ENCODE peak calls at places on chromosome 18, in eight cellular contexts. One of them, this sample, is unnamed.
A peak's percentile ranks its signal among the peaks of the same experiment; 100 is the strongest.

GRCh38 chr18:25228410-25228809 is 123.6 kb downstream of the ZNF521 start:
- DNase-seq in NCI-H1930: no peak
- DNase-seq in CD8-positive, alpha-beta T cell: no peak
- DNase-seq in chondrocyte: no peak
- DNase-seq in activated CD4-positive, alpha-beta T cell treated with anti-CD3 and anti-CD28 coated beads for 4 hours: no peak
- DNase-seq in mucosa of descending colon: no peak
- DNase-seq in HFFc6: no peak
- DNase-seq in lower lobe of right lung: no peak
- DNase-seq in this sample: no peak

GRCh38 chr18:36316246-36316645 is 18.7 kb downstream of the FHOD3 start:
- DNase-seq in NCI-H1930: no peak
- DNase-seq in CD8-positive, alpha-beta T cell: no peak
- DNase-seq in chondrocyte: no peak
- DNase-seq in activated CD4-positive, alpha-beta T cell treated with anti-CD3 and anti-CD28 coated beads for 4 hours: no peak
- DNase-seq in mucosa of descending colon: no peak
- DNase-seq in HFFc6: no peak
- DNase-seq in lower lobe of right lung: no peak
- DNase-seq in this sample: no peak

GRCh38 chr18:9898792-9899549 is 13.2 kb downstream of the TXNDC2 start:
- DNase-seq in NCI-H1930: no peak
- DNase-seq in CD8-positive, alpha-beta T cell: no peak
- DNase-seq in chondrocyte: no peak
- DNase-seq in activated CD4-positive, alpha-beta T cell treated with anti-CD3 and anti-CD28 coated beads for 4 hours: no peak
- DNase-seq in mucosa of descending colon: peak; percentile 18
- DNase-seq in HFFc6: peak; percentile 85
- DNase-seq in lower lobe of right lung: no peak
- DNase-seq in this sample: no peak

GRCh38 chr18:12478269-12479057 is 70.7 kb downstream of the PRELID3A start:
- DNase-seq in NCI-H1930: no peak
- DNase-seq in CD8-positive, alpha-beta T cell: no peak
- DNase-seq in chondrocyte: no peak
- DNase-seq in activated CD4-positive, alpha-beta T cell treated with anti-CD3 and anti-CD28 coated beads for 4 hours: no peak
- DNase-seq in mucosa of descending colon: no peak
- DNase-seq in HFFc6: no peak
- DNase-seq in lower lobe of right lung: no peak
- DNase-seq in this sample: no peak

GRCh38 chr18:2971741-2972552 is 41.0 kb downstream of the LPIN2 start:
- DNase-seq in NCI-H1930: no peak
- DNase-seq in CD8-positive, alpha-beta T cell: peak; percentile 72
- DNase-seq in chondrocyte: no peak
- DNase-seq in activated CD4-positive, alpha-beta T cell treated with anti-CD3 and anti-CD28 coated beads for 4 hours: peak; percentile 60
- DNase-seq in mucosa of descending colon: no peak
- DNase-seq in HFFc6: no peak
- DNase-seq in lower lobe of right lung: peak; percentile 81
- DNase-seq in this sample: no peak

GRCh38 chr18:70411886-70412443 is 123.1 kb downstream of the SOCS6 start:
- DNase-seq in NCI-H1930: no peak
- DNase-seq in CD8-positive, alpha-beta T cell: no peak
- DNase-seq in chondrocyte: no peak
- DNase-seq in activated CD4-positive, alpha-beta T cell treated with anti-CD3 and anti-CD28 coated beads for 4 hours: no peak
- DNase-seq in mucosa of descending colon: no peak
- DNase-seq in HFFc6: no peak
- DNase-seq in lower lobe of right lung: no peak
- DNase-seq in this sample: no peak

GRCh38 chr18:304887-305529 is 37.2 kb upstream of the THOC1 start:
- DNase-seq in NCI-H1930: no peak
- DNase-seq in CD8-positive, alpha-beta T cell: no peak
- DNase-seq in chondrocyte: no peak
- DNase-seq in activated CD4-positive, alpha-beta T cell treated with anti-CD3 and anti-CD28 coated beads for 4 hours: no peak
- DNase-seq in mucosa of descending colon: no peak
- DNase-seq in HFFc6: no peak
- DNase-seq in lower lobe of right lung: no peak
- DNase-seq in this sample: no peak

GRCh38 chr18:48229445-48230052 is 179.6 kb downstream of the ZBTB7C start:
- DNase-seq in NCI-H1930: no peak
- DNase-seq in CD8-positive, alpha-beta T cell: no peak
- DNase-seq in chondrocyte: no peak
- DNase-seq in activated CD4-positive, alpha-beta T cell treated with anti-CD3 and anti-CD28 coated beads for 4 hours: no peak
- DNase-seq in mucosa of descending colon: no peak
- DNase-seq in HFFc6: no peak
- DNase-seq in lower lobe of right lung: no peak
- DNase-seq in this sample: no peak

GRCh38 chr18:11998182-11998581 is 16.9 kb downstream of the IMPA2 start:
- DNase-seq in NCI-H1930: no peak
- DNase-seq in CD8-positive, alpha-beta T cell: no peak
- DNase-seq in chondrocyte: no peak
- DNase-seq in activated CD4-positive, alpha-beta T cell treated with anti-CD3 and anti-CD28 coated beads for 4 hours: no peak
- DNase-seq in mucosa of descending colon: peak; percentile 34
- DNase-seq in HFFc6: no peak
- DNase-seq in lower lobe of right lung: peak; percentile 29
- DNase-seq in this sample: no peak

GRCh38 chr18:44686156-44686555 is 5.5 kb downstream of the SETBP1 start:
- DNase-seq in NCI-H1930: no peak
- DNase-seq in CD8-positive, alpha-beta T cell: no peak
- DNase-seq in chondrocyte: no peak
- DNase-seq in activated CD4-positive, alpha-beta T cell treated with anti-CD3 and anti-CD28 coated beads for 4 hours: no peak
- DNase-seq in mucosa of descending colon: no peak
- DNase-seq in HFFc6: no peak
- DNase-seq in lower lobe of right lung: no peak
- DNase-seq in this sample: no peak

GRCh38 chr18:32026491-32027086 is 8.0 kb downstream of the RNF125 start:
- DNase-seq in NCI-H1930: no peak
- DNase-seq in CD8-positive, alpha-beta T cell: no peak
- DNase-seq in chondrocyte: no peak
- DNase-seq in activated CD4-positive, alpha-beta T cell treated with anti-CD3 and anti-CD28 coated beads for 4 hours: no peak
- DNase-seq in mucosa of descending colon: no peak
- DNase-seq in HFFc6: no peak
- DNase-seq in lower lobe of right lung: no peak
- DNase-seq in this sample: no peak

GRCh38 chr18:76875390-76876330 is 53.3 kb downstream of the ZNF236 start:
- DNase-seq in NCI-H1930: peak; percentile 37
- DNase-seq in CD8-positive, alpha-beta T cell: no peak
- DNase-seq in chondrocyte: no peak
- DNase-seq in activated CD4-positive, alpha-beta T cell treated with anti-CD3 and anti-CD28 coated beads for 4 hours: peak; percentile 28
- DNase-seq in mucosa of descending colon: peak; percentile 87
- DNase-seq in HFFc6: no peak
- DNase-seq in lower lobe of right lung: no peak
- DNase-seq in this sample: no peak

GRCh38 chr18:14768241-14768640 is 20.3 kb downstream of the ANKRD30B start:
- DNase-seq in NCI-H1930: no peak
- DNase-seq in CD8-positive, alpha-beta T cell: no peak
- DNase-seq in chondrocyte: no peak
- DNase-seq in activated CD4-positive, alpha-beta T cell treated with anti-CD3 and anti-CD28 coated beads for 4 hours: no peak
- DNase-seq in mucosa of descending colon: no peak
- DNase-seq in HFFc6: no peak
- DNase-seq in lower lobe of right lung: no peak
- DNase-seq in this sample: no peak

GRCh38 chr18:45839415-45840395 is 14.2 kb downstream of the SIGLEC15 start:
- DNase-seq in NCI-H1930: peak; percentile 27
- DNase-seq in CD8-positive, alpha-beta T cell: no peak
- DNase-seq in chondrocyte: no peak
- DNase-seq in activated CD4-positive, alpha-beta T cell treated with anti-CD3 and anti-CD28 coated beads for 4 hours: peak; percentile 21
- DNase-seq in mucosa of descending colon: peak; percentile 38
- DNase-seq in HFFc6: peak; percentile 74
- DNase-seq in lower lobe of right lung: no peak
- DNase-seq in this sample: peak; percentile 54

GRCh38 chr18:68417166-68417776 is 297.6 kb downstream of the TMX3 start:
- DNase-seq in NCI-H1930: no peak
- DNase-seq in CD8-positive, alpha-beta T cell: no peak
- DNase-seq in chondrocyte: no peak
- DNase-seq in activated CD4-positive, alpha-beta T cell treated with anti-CD3 and anti-CD28 coated beads for 4 hours: no peak
- DNase-seq in mucosa of descending colon: no peak
- DNase-seq in HFFc6: no peak
- DNase-seq in lower lobe of right lung: no peak
- DNase-seq in this sample: no peak

GRCh38 chr18:42619771-42620170 is 495.7 kb downstream of the RIT2 start:
- DNase-seq in NCI-H1930: no peak
- DNase-seq in CD8-positive, alpha-beta T cell: no peak
- DNase-seq in chondrocyte: no peak
- DNase-seq in activated CD4-positive, alpha-beta T cell treated with anti-CD3 and anti-CD28 coated beads for 4 hours: no peak
- DNase-seq in mucosa of descending colon: no peak
- DNase-seq in HFFc6: no peak
- DNase-seq in lower lobe of right lung: no peak
- DNase-seq in this sample: no peak

GRCh38 chr18:55413474-55413873 is 174.5 kb downstream of the TCF4 start:
- DNase-seq in NCI-H1930: no peak
- DNase-seq in CD8-positive, alpha-beta T cell: no peak
- DNase-seq in chondrocyte: no peak
- DNase-seq in activated CD4-positive, alpha-beta T cell treated with anti-CD3 and anti-CD28 coated beads for 4 hours: no peak
- DNase-seq in mucosa of descending colon: no peak
- DNase-seq in HFFc6: no peak
- DNase-seq in lower lobe of right lung: no peak
- DNase-seq in this sample: no peak

This sample was measured in HFF-Myc.